ENCODE peak calls at places on chromosome 18, in seven cellular contexts. One of them, this sample, is unnamed.

GRCh38 chr18:11872479-11873136 is 21.4 kb downstream of the CHMP1B start:
- DNase-seq in PC-3: peak; percentile 74
- DNase-seq in OCI-LY7: peak; percentile 64
- DNase-seq in GM23338: peak; percentile 47
- DNase-seq in neural progenitor cell: peak; percentile 52
- DNase-seq in SK-N-SH: no peak
- DNase-seq in hepatocyte: peak; percentile 56
- DNase-seq in this sample: no peak

GRCh38 chr18:59498687-59499086 is 139.6 kb upstream of the LMAN1 start:
- DNase-seq in PC-3: no peak
- DNase-seq in OCI-LY7: no peak
- DNase-seq in GM23338: no peak
- DNase-seq in neural progenitor cell: no peak
- DNase-seq in SK-N-SH: no peak
- DNase-seq in hepatocyte: no peak
- DNase-seq in this sample: no peak

GRCh38 chr18:48827321-48828200 is 123.2 kb downstream of the SMAD7 start:
- DNase-seq in PC-3: no peak
- DNase-seq in OCI-LY7: no peak
- DNase-seq in GM23338: peak; percentile 76
- DNase-seq in neural progenitor cell: peak; percentile 90
- DNase-seq in SK-N-SH: peak; percentile 73
- DNase-seq in hepatocyte: peak; percentile 77
- DNase-seq in this sample: no peak

GRCh38 chr18:58320907-58321561 is 277.0 kb downstream of the NEDD4L start:
- DNase-seq in PC-3: no peak
- DNase-seq in OCI-LY7: no peak
- DNase-seq in GM23338: no peak
- DNase-seq in neural progenitor cell: no peak
- DNase-seq in SK-N-SH: no peak
- DNase-seq in hepatocyte: no peak
- DNase-seq in this sample: no peak

GRCh38 chr18:24076950-24077349 is 61.9 kb upstream of the CABYR start:
- DNase-seq in PC-3: no peak
- DNase-seq in OCI-LY7: no peak
- DNase-seq in GM23338: no peak
- DNase-seq in neural progenitor cell: no peak
- DNase-seq in SK-N-SH: no peak
- DNase-seq in hepatocyte: no peak
- DNase-seq in this sample: no peak

GRCh38 chr18:3007491-3007890 is 5.5 kb downstream of the LPIN2 start:
- DNase-seq in PC-3: no peak
- DNase-seq in OCI-LY7: no peak
- DNase-seq in GM23338: no peak
- DNase-seq in neural progenitor cell: no peak
- DNase-seq in SK-N-SH: no peak
- DNase-seq in hepatocyte: no peak
- DNase-seq in this sample: no peak

GRCh38 chr18:67517224-67517765 is 775 bp upstream of the DSEL start:
- DNase-seq in PC-3: no peak
- DNase-seq in OCI-LY7: no peak
- DNase-seq in GM23338: peak; percentile 19
- DNase-seq in neural progenitor cell: peak; percentile 17
- DNase-seq in SK-N-SH: no peak
- DNase-seq in hepatocyte: peak; percentile 28
- DNase-seq in this sample: no peak

GRCh38 chr18:54806526-54806925 is 21.8 kb upstream of the RAB27B start:
- DNase-seq in PC-3: no peak
- DNase-seq in OCI-LY7: no peak
- DNase-seq in GM23338: no peak
- DNase-seq in neural progenitor cell: no peak
- DNase-seq in SK-N-SH: no peak
- DNase-seq in hepatocyte: no peak
- DNase-seq in this sample: no peak

GRCh38 chr18:56068701-56069100 is 480.7 kb upstream of the TCF4 start:
- DNase-seq in PC-3: peak; percentile 51
- DNase-seq in OCI-LY7: no peak
- DNase-seq in GM23338: no peak
- DNase-seq in neural progenitor cell: no peak
- DNase-seq in SK-N-SH: no peak
- DNase-seq in hepatocyte: no peak
- DNase-seq in this sample: no peak

GRCh38 chr18:42730272-42730671 is 385.2 kb downstream of the RIT2 start:
- DNase-seq in PC-3: no peak
- DNase-seq in OCI-LY7: no peak
- DNase-seq in GM23338: peak; percentile 55
- DNase-seq in neural progenitor cell: no peak
- DNase-seq in SK-N-SH: peak; percentile 11
- DNase-seq in hepatocyte: no peak
- DNase-seq in this sample: no peak

GRCh38 chr18:51668101-51668500 is 470.6 kb upstream of the MEX3C start:
- DNase-seq in PC-3: peak; percentile 51
- DNase-seq in OCI-LY7: peak; percentile 45
- DNase-seq in GM23338: peak; percentile 86
- DNase-seq in neural progenitor cell: peak; percentile 78
- DNase-seq in SK-N-SH: peak; percentile 65
- DNase-seq in hepatocyte: peak; percentile 83
- DNase-seq in this sample: peak; percentile 71

GRCh38 chr18:66136039-66136438 is 385.2 kb downstream of the CDH7 start:
- DNase-seq in PC-3: no peak
- DNase-seq in OCI-LY7: no peak
- DNase-seq in GM23338: peak; percentile 67
- DNase-seq in neural progenitor cell: peak; percentile 65
- DNase-seq in SK-N-SH: no peak
- DNase-seq in hepatocyte: no peak
- DNase-seq in this sample: no peak

GRCh38 chr18:46622999-46623398 is 34.0 kb downstream of the LOXHD1 start:
- DNase-seq in PC-3: peak; percentile 25
- DNase-seq in OCI-LY7: peak; percentile 0
- DNase-seq in GM23338: no peak
- DNase-seq in neural progenitor cell: no peak
- DNase-seq in SK-N-SH: peak; percentile 27
- DNase-seq in hepatocyte: no peak
- DNase-seq in this sample: peak; percentile 78

GRCh38 chr18:31513189-31513907 is 15.4 kb downstream of the DSG2 start:
- DNase-seq in PC-3: peak; percentile 74
- DNase-seq in OCI-LY7: no peak
- DNase-seq in GM23338: no peak
- DNase-seq in neural progenitor cell: no peak
- DNase-seq in SK-N-SH: no peak
- DNase-seq in hepatocyte: peak; percentile 74
- DNase-seq in this sample: no peak

GRCh38 chr18:75823376-75823950 is 396.0 kb upstream of the SMIM21 start:
- DNase-seq in PC-3: no peak
- DNase-seq in OCI-LY7: no peak
- DNase-seq in GM23338: no peak
- DNase-seq in neural progenitor cell: no peak
- DNase-seq in SK-N-SH: peak; percentile 57
- DNase-seq in hepatocyte: no peak
- DNase-seq in this sample: no peak

DNA sequence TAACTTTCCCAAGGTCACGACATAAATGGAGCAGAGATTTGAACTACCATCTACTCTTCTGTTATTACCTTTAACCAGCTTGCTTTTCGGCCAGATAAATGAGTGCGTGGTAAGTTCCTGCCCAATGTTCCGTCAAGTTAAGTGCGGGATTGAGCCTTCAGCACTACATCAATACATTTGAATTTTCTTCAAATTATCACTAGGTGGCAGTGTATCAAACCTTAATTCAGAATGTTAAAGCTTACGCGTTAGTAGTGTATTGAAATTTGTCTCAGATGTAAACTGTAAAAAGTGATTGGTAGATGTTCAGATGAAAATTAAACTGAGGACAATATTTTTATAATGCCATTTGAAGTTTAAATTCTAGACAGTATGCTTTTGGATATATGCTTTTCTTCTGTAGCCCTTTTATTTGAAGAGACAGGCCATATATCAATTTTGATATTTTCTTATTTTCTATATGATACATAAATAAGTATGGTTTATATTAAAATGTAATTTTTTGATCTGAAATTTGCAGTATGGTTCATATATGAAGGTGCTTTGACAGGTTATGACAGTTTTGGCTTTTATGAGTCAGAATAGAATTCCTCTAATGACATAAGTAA is 681.3 kb downstream of the ADCYAP1 start:
- DNase-seq in PC-3: peak; percentile 69
- DNase-seq in OCI-LY7: peak; percentile 38
- DNase-seq in GM23338: peak; percentile 80
- DNase-seq in neural progenitor cell: peak; percentile 50
- DNase-seq in SK-N-SH: peak; percentile 8
- DNase-seq in hepatocyte: peak; percentile 28
- DNase-seq in this sample: peak; percentile 59
- TF ChIP-seq EZH2phosphoT487 in PC-3: no peak
- TF ChIP-seq EZH2phosphoT487 in OCI-LY7: no peak
- TF ChIP-seq EZH2phosphoT487 in GM23338: no peak
- TF ChIP-seq EZH2phosphoT487 in neural progenitor cell: no peak
- TF ChIP-seq EZH2phosphoT487 in SK-N-SH: no peak
- TF ChIP-seq EZH2phosphoT487 in hepatocyte: no peak
- TF ChIP-seq EZH2phosphoT487 in this sample: no peak

GRCh38 chr18:62569081-62569480 is 46.3 kb downstream of the ZCCHC2 start:
- DNase-seq in PC-3: no peak
- DNase-seq in OCI-LY7: no peak
- DNase-seq in GM23338: no peak
- DNase-seq in neural progenitor cell: no peak
- DNase-seq in SK-N-SH: no peak
- DNase-seq in hepatocyte: no peak
- DNase-seq in this sample: no peak

GRCh38 chr18:62566818-62567217 is 44.0 kb downstream of the ZCCHC2 start:
- DNase-seq in PC-3: no peak
- DNase-seq in OCI-LY7: no peak
- DNase-seq in GM23338: no peak
- DNase-seq in neural progenitor cell: no peak
- DNase-seq in SK-N-SH: no peak
- DNase-seq in hepatocyte: no peak
- DNase-seq in this sample: no peak

GRCh38 chr18:62566199-62566598 is 43.4 kb downstream of the ZCCHC2 start:
- DNase-seq in PC-3: peak; percentile 42
- DNase-seq in OCI-LY7: peak; percentile 3
- DNase-seq in GM23338: peak; percentile 78
- DNase-seq in neural progenitor cell: peak; percentile 56
- DNase-seq in SK-N-SH: no peak
- DNase-seq in hepatocyte: peak; percentile 19
- DNase-seq in this sample: no peak

GRCh38 chr18:62558015-62558663 is 35.3 kb downstream of the ZCCHC2 start:
- DNase-seq in PC-3: no peak
- DNase-seq in OCI-LY7: no peak
- DNase-seq in GM23338: no peak
- DNase-seq in neural progenitor cell: no peak
- DNase-seq in SK-N-SH: no peak
- DNase-seq in hepatocyte: no peak
- DNase-seq in this sample: no peak

DNA sequence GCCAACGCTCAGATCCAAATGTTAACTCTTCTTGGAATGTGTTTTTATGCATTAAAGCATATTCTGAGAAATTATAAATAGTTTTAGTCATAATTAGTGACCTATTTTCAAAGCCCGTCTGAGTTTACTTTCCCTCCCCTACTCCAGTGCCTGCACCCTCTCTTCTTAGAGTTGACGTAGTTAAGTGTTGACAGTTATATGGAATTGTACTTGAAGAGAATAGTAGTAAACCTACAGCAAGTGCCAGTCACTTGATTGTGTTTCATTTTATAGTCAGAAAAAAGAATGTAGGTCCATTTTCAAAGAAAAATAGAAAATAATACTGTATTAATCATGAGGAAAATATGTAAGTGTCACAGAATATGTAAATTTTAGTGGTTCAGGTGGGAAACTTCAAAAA is 41.2 kb downstream of the ZCCHC2 start:
- DNase-seq in PC-3: no peak
- DNase-seq in OCI-LY7: no peak
- DNase-seq in GM23338: no peak
- DNase-seq in neural progenitor cell: no peak
- DNase-seq in SK-N-SH: no peak
- DNase-seq in hepatocyte: no peak
- DNase-seq in this sample: no peak
- TF ChIP-seq EZH2phosphoT487 in PC-3: no peak
- TF ChIP-seq EZH2phosphoT487 in OCI-LY7: no peak
- TF ChIP-seq EZH2phosphoT487 in GM23338: no peak
- TF ChIP-seq EZH2phosphoT487 in neural progenitor cell: no peak
- TF ChIP-seq EZH2phosphoT487 in SK-N-SH: no peak
- TF ChIP-seq EZH2phosphoT487 in hepatocyte: no peak
- TF ChIP-seq EZH2phosphoT487 in this sample: no peak

GRCh38 chr18:77106331-77106730 is 26.3 kb downstream of the MBP start:
- DNase-seq in PC-3: no peak
- DNase-seq in OCI-LY7: no peak
- DNase-seq in GM23338: no peak
- DNase-seq in neural progenitor cell: no peak
- DNase-seq in SK-N-SH: no peak
- DNase-seq in hepatocyte: no peak
- DNase-seq in this sample: no peak
- TF ChIP-seq EZH2phosphoT487 in PC-3: no peak
- TF ChIP-seq EZH2phosphoT487 in OCI-LY7: no peak
- TF ChIP-seq EZH2phosphoT487 in GM23338: no peak
- TF ChIP-seq EZH2phosphoT487 in neural progenitor cell: no peak
- TF ChIP-seq EZH2phosphoT487 in SK-N-SH: no peak
- TF ChIP-seq EZH2phosphoT487 in hepatocyte: no peak
- TF ChIP-seq EZH2phosphoT487 in this sample: no peak

GRCh38 chr18:5537860-5538259 is 5.9 kb downstream of the EPB41L3 start:
- DNase-seq in PC-3: no peak
- DNase-seq in OCI-LY7: no peak
- DNase-seq in GM23338: no peak
- DNase-seq in neural progenitor cell: no peak
- DNase-seq in SK-N-SH: no peak
- DNase-seq in hepatocyte: no peak
- DNase-seq in this sample: no peak

GRCh38 chr18:5538541-5538940 is 5.3 kb downstream of the EPB41L3 start:
- DNase-seq in PC-3: no peak
- DNase-seq in OCI-LY7: no peak
- DNase-seq in GM23338: peak; percentile 13
- DNase-seq in neural progenitor cell: peak; percentile 48
- DNase-seq in SK-N-SH: no peak
- DNase-seq in hepatocyte: no peak
- DNase-seq in this sample: no peak

GRCh38 chr18:5530623-5531022 is 13.2 kb downstream of the EPB41L3 start:
- DNase-seq in PC-3: no peak
- DNase-seq in OCI-LY7: no peak
- DNase-seq in GM23338: no peak
- DNase-seq in neural progenitor cell: no peak
- DNase-seq in SK-N-SH: no peak
- DNase-seq in hepatocyte: no peak
- DNase-seq in this sample: no peak

GRCh38 chr18:5534845-5535244 is 9.0 kb downstream of the EPB41L3 start:
- DNase-seq in PC-3: no peak
- DNase-seq in OCI-LY7: no peak
- DNase-seq in GM23338: no peak
- DNase-seq in neural progenitor cell: no peak
- DNase-seq in SK-N-SH: no peak
- DNase-seq in hepatocyte: no peak
- DNase-seq in this sample: no peak
- TF ChIP-seq EZH2phosphoT487 in PC-3: no peak
- TF ChIP-seq EZH2phosphoT487 in OCI-LY7: no peak
- TF ChIP-seq EZH2phosphoT487 in GM23338: no peak
- TF ChIP-seq EZH2phosphoT487 in neural progenitor cell: no peak
- TF ChIP-seq EZH2phosphoT487 in SK-N-SH: no peak
- TF ChIP-seq EZH2phosphoT487 in hepatocyte: no peak
- TF ChIP-seq EZH2phosphoT487 in this sample: no peak

GRCh38 chr18:79458131-79458838 is 62.6 kb downstream of the NFATC1 start:
- DNase-seq in PC-3: peak; percentile 80
- DNase-seq in OCI-LY7: no peak
- DNase-seq in GM23338: no peak
- DNase-seq in neural progenitor cell: no peak
- DNase-seq in SK-N-SH: no peak
- DNase-seq in hepatocyte: peak; percentile 87
- DNase-seq in this sample: no peak
- TF ChIP-seq EZH2phosphoT487 in PC-3: no peak
- TF ChIP-seq EZH2phosphoT487 in OCI-LY7: no peak
- TF ChIP-seq EZH2phosphoT487 in GM23338: no peak
- TF ChIP-seq EZH2phosphoT487 in neural progenitor cell: no peak
- TF ChIP-seq EZH2phosphoT487 in SK-N-SH: no peak
- TF ChIP-seq EZH2phosphoT487 in hepatocyte: no peak
- TF ChIP-seq EZH2phosphoT487 in this sample: no peak

GRCh38 chr18:79552140-79552631 is 127.4 kb upstream of the CTDP1 start:
- DNase-seq in PC-3: no peak
- DNase-seq in OCI-LY7: no peak
- DNase-seq in GM23338: no peak
- DNase-seq in neural progenitor cell: no peak
- DNase-seq in SK-N-SH: no peak
- DNase-seq in hepatocyte: no peak
- DNase-seq in this sample: no peak
- TF ChIP-seq EZH2phosphoT487 in PC-3: no peak
- TF ChIP-seq EZH2phosphoT487 in OCI-LY7: no peak
- TF ChIP-seq EZH2phosphoT487 in GM23338: no peak
- TF ChIP-seq EZH2phosphoT487 in neural progenitor cell: no peak
- TF ChIP-seq EZH2phosphoT487 in SK-N-SH: no peak
- TF ChIP-seq EZH2phosphoT487 in hepatocyte: no peak
- TF ChIP-seq EZH2phosphoT487 in this sample: no peak